ENCODE peak calls at places on chromosomes 16 and 17, in five cellular contexts. A, M, Y, P and F are unnamed samples.
A peak's percentile ranks its signal among the peaks of the same experiment; 100 is the strongest.

GRCh38 chr16:56108724-56109123 is 82.6 kb upstream of the GNAO1 start:
- DNase-seq in A (no peak), P (no peak), M (no peak), Y (no peak), F (no peak)

GRCh38 chr16:15915555-15916081 is 27.2 kb upstream of the CEP20 start:
- DNase-seq in P (peak; percentile 9), M (no peak), A (no peak), Y (no peak), F (no peak)

GRCh38 chr17:52604105-52604504 is 445.6 kb upstream of the CA10 start:
- DNase-seq in P (no peak), Y (no peak), A (peak; percentile 3), M (no peak), F (no peak)

GRCh38 chr16:12272264-12272663 is 295.7 kb downstream of the SNX29 start:
- DNase-seq in A (no peak), P (no peak), M (no peak), Y (no peak), F (no peak)

GRCh38 chr17:67232441-67232840 is 12.6 kb downstream of the HELZ start:
- DNase-seq in A (no peak), M (no peak), P (no peak), Y (no peak), F (no peak)

GRCh38 chr17:81991684-81992513 is 14.5 kb downstream of the ASPSCR1 start:
- DNase-seq in P (peak; percentile 90), Y (peak; percentile 62), A (peak; percentile 81), M (peak; percentile 79), F (no peak)

GRCh38 chr17:53264730-53265129 is 558.0 kb upstream of the KIF2B start:
- DNase-seq in Y (no peak), P (no peak), A (no peak), M (no peak), F (no peak)

GRCh38 chr17:17834974-17835373 is 1.8 kb downstream of the SREBF1 start:
- DNase-seq in A (no peak), P (no peak), Y (no peak), M (no peak), F (no peak)

GRCh38 chr16:31402687-31403086 is 9.6 kb downstream of the ITGAD start:
- DNase-seq in M (no peak), A (peak; percentile 32), P (no peak), Y (peak; percentile 12), F (no peak)

GRCh38 chr16:53816211-53816610 is 112.3 kb downstream of the FTO start:
- DNase-seq in Y (peak; percentile 55), A (peak; percentile 69), P (no peak), M (no peak), F (no peak)

GRCh38 chr17:40331743-40332641 is 23.0 kb downstream of the RARA start:
- DNase-seq in A (no peak), Y (peak; percentile 93), M (peak; percentile 93), P (peak; percentile 96), F (no peak)

GRCh38 chr16:13453325-13453724 is 466.6 kb upstream of the ERCC4 start:
- DNase-seq in P (no peak), Y (no peak), A (peak; percentile 81), M (no peak), F (peak; percentile 39)

GRCh38 chr17:28406478-28406824 is 439 bp upstream of the SLC46A1 start:
- DNase-seq in Y (no peak), M (no peak), A (peak; percentile 58), P (no peak), F (no peak)

GRCh38 chr17:30253316-30253715 is 17.8 kb upstream of the SLC6A4 start:
- DNase-seq in A (no peak), P (no peak), Y (no peak), M (no peak), F (no peak)

GRCh38 chr16:10114411-10114810 is 67.8 kb downstream of the GRIN2A start:
- DNase-seq in M (no peak), A (peak; percentile 22), Y (no peak), P (peak; percentile 79), F (no peak)

GRCh38 chr17:46160169-46160568 is 33.1 kb downstream of the KANSL1 start:
- DNase-seq in M (no peak), Y (no peak), P (no peak), A (no peak), F (no peak)

GRCh38 chr17:72118588-72119279 is 2.1 kb upstream of the SOX9 start:
- DNase-seq in P (no peak), A (peak; percentile 84), Y (peak; percentile 77), M (peak; percentile 52), F (no peak)
- H3K4me3 ChIP-seq in P (no peak overlapping the region), A (peak overlapping the region; percentile 98), Y (no peak overlapping the region), M (peak overlapping the region; percentile 81), F (peak overlapping the region; percentile 48)

GRCh38 chr17:1730004-1730344 is 5.5 kb downstream of the WDR81 start:
- DNase-seq in M (no peak), Y (no peak), P (no peak), A (no peak), F (no peak)

GRCh38 chr17:1730345-1731193 is 6.1 kb downstream of the WDR81 start:
- DNase-seq in Y (peak; percentile 91), P (peak; percentile 93), M (peak; percentile 88), A (peak; percentile 85), F (peak; percentile 81)

GRCh38 chr17:1732241-1733046 is 7.9 kb downstream of the WDR81 start:
- DNase-seq in A (no peak), M (no peak), P (no peak), Y (no peak), F (no peak)

GRCh38 chr17:1733047-1733357 is 8.5 kb downstream of the WDR81 start:
- DNase-seq in P (no peak), M (no peak), A (no peak), Y (no peak), F (no peak)

DNA sequence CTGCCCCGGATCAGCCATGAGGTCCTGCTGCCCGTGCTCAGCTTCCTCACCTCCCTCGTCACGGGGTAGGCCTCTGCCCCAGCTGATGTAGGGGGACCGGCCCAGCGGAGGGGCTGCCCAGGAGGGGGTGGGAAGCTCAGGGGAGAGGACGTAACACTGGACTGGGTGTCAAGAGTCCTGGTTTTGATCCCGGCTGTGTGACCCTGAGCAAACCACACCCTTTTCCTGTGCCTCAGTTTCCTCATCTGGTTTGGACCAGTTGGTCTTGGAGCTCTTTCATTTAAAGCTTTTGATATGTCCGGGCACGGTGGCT is 6.6 kb downstream of the WDR81 start:
- DNase-seq in P (no peak), Y (no peak), M (no peak), A (no peak), F (no peak)
- H3K4me3 ChIP-seq in P (no peak overlapping the region), Y (peak overlapping the region; percentile 41), M (peak overlapping the region; percentile 47), A (no peak overlapping the region), F (no peak overlapping the region)

GRCh38 chr17:10729334-10730193 is at the start of gene TMEM220:
- DNase-seq in Y (peak; percentile 72), M (peak; percentile 86), P (peak; percentile 93), A (peak; percentile 5), F (peak; percentile 24)
- H3K4me3 ChIP-seq in Y (peak within 1 kb of the TSS; percentile 71), M (peak within 1 kb of the TSS; percentile 85), P (peak within 1 kb of the TSS; percentile 70), A (peak within 1 kb of the TSS; percentile 65), F (peak within 1 kb of the TSS; percentile 63)

GRCh38 chr16:67965668-67966548 is 2.5 kb downstream of the SLC12A4 start:
- DNase-seq in M (no peak), Y (peak; percentile 43), A (peak; percentile 43), P (no peak), F (no peak)
- H3K4me3 ChIP-seq in M (peak overlapping the region; percentile 96), Y (peak overlapping the region; percentile 89), A (peak overlapping the region; percentile 79), P (no peak overlapping the region), F (peak overlapping the region; percentile 67)

DNA sequence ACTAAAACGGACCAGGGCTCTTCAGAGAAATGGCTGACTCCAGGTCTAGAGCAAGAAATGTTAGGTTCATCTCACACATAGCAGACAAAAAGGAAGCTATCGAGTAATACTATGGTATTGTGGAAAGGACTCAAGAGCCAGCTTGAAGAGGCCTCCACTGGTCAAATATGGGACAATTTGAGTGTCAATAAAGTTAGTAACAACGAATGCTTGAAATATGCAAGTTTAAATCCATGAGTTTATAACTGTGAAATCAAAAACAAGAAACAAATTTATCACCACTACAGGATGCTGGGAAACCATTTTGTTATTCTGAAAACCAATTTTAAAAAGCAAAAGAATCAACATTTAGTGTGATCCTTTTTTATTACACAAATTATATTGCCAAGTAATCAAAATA is 50.4 kb upstream of the ANKFY1 start:
- DNase-seq in P (no peak), Y (no peak), M (no peak), A (no peak), F (no peak)
- H3K4me3 ChIP-seq in P (no peak overlapping the region), Y (no peak overlapping the region), M (peak overlapping the region; percentile 45), A (no peak overlapping the region), F (no peak overlapping the region)

DNA sequence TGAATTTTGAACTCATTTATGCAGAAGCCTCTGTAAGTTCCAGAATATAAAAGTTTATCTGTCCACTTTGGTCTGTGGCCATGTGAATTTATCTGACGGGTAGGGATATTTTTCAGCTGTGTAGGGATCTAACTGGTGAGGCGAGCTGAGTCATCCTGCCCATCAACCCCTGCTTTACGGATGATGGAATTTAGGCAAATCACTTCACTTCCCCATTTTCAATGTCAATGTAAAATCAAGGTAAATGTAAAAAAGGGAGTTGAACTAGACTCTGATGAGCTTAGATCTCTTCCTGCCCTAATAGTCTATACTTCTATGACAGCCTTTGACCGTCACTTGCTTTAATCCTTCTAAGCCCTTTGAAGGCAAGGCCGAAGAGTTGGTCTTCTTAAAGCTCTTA is 2.6 kb downstream of the SLC16A6 start:
- DNase-seq in Y (no peak), M (no peak), P (no peak), A (no peak), F (no peak)
- H3K4me3 ChIP-seq in Y (no peak overlapping the region), M (no peak overlapping the region), P (no peak overlapping the region), A (no peak overlapping the region), F (no peak overlapping the region)

DNA sequence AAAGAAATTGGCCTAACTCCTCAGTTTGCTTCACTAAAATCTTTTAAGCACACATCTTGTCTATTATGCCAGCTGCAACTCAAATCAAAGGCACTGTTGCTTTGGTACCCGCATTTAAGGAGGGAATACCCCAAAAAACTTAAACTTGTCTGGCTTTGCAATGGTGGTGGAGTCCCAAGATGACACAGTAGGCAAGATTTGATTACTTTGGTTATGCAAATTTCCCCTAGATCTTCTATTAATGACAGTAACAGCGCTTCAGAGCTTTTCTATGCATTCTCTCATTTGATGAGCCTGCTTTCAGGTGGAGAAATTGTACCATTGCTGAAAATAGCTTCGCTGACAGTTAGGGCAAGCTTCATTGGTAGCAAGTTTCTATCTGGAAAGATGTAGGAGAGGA is 27.2 kb downstream of the WWOX start:
- DNase-seq in Y (no peak), A (no peak), M (no peak), P (no peak), F (no peak)
- H3K4me3 ChIP-seq in Y (no peak overlapping the region), A (no peak overlapping the region), M (peak overlapping the region; percentile 34), P (no peak overlapping the region), F (no peak overlapping the region)

GRCh38 chr16:79658301-79659001 is 57.9 kb upstream of the MAF start:
- DNase-seq in M (no peak), P (no peak), A (peak; percentile 97), Y (peak; percentile 9), F (peak; percentile 47)
- H3K4me3 ChIP-seq in M (no peak overlapping the region), P (no peak overlapping the region), A (no peak overlapping the region), Y (no peak overlapping the region), F (no peak overlapping the region)